ENCODE peak calls at places on chromosomes 12 and 14, in eight cellular contexts. B is aorta; Q is heart right ventricle; P is RWPE2; M is PC-3; D is left lung; Y is CD8-positive, alpha-beta T cell; F is GM12878. A is an unnamed sample.

GRCh38 chr14:45905672-45906071 is 652.7 kb upstream of the MIS18BP1 start:
- ATAC-seq in B (no peak), Q (no peak), P (no peak), M (no peak), D (no peak), Y (no peak), F (no peak), A (no peak)

GRCh38 chr14:73758392-73759182 is 44.4 kb upstream of the PNMA1 start:
- ATAC-seq in B (no peak), Q (no peak), P (peak; percentile 42), M (peak; percentile 19), D (peak; percentile 7), Y (peak; percentile 10), F (peak; percentile 7), A (no peak)

GRCh38 chr14:57352771-57353170 is 37.6 kb upstream of the NAA30 start:
- ATAC-seq in B (no peak), Q (no peak), P (peak; percentile 74), M (no peak), D (no peak), Y (no peak), F (no peak), A (no peak)

GRCh38 chr14:89185919-89186849 is 230.8 kb downstream of the FOXN3 start:
- ATAC-seq in B (peak; percentile 42), Q (peak; percentile 82), P (peak; percentile 97), M (peak; percentile 95), D (no peak), Y (no peak), F (no peak), A (peak; percentile 32)

GRCh38 chr12:94140556-94140955 is 7.8 kb upstream of the PLXNC1 start:
- ATAC-seq in B (no peak), Q (no peak), P (no peak), M (peak; percentile 33), D (peak; percentile 64), Y (peak; percentile 49), F (peak; percentile 83), A (no peak)

GRCh38 chr14:77616133-77616453 is 344 bp downstream of the SPTLC2 start:
- ATAC-seq in B (peak; percentile 16), Q (no peak), P (no peak), M (peak; percentile 7), D (peak; percentile 15), Y (no peak), F (peak; percentile 38), A (no peak)

GRCh38 chr12:53236443-53237111 is 4.6 kb upstream of the RARG start:
- ATAC-seq in B (no peak), Q (no peak), P (no peak), M (no peak), D (no peak), Y (peak; percentile 53), F (peak; percentile 19), A (no peak)

GRCh38 chr12:20704860-20705259 is 9.7 kb downstream of the SLCO1C1 start:
- ATAC-seq in B (no peak), Q (no peak), P (no peak), M (no peak), D (no peak), Y (no peak), F (no peak), A (no peak)

GRCh38 chr12:31664038-31664437 is 4.5 kb downstream of the ETFBKMT start:
- ATAC-seq in B (no peak), Q (no peak), P (no peak), M (no peak), D (no peak), Y (no peak), F (no peak), A (no peak)

GRCh38 chr14:96256420-96256819 is 410 bp downstream of the BDKRB1 start:
- ATAC-seq in B (no peak), Q (no peak), P (peak; percentile 60), M (no peak), D (no peak), Y (no peak), F (no peak), A (peak; percentile 39)

GRCh38 chr12:60935981-60936761 is 1324.0 kb upstream of the USP15 start:
- ATAC-seq in B (no peak), Q (no peak), P (no peak), M (peak; percentile 24), D (no peak), Y (no peak), F (peak; percentile 36), A (no peak)

DNA sequence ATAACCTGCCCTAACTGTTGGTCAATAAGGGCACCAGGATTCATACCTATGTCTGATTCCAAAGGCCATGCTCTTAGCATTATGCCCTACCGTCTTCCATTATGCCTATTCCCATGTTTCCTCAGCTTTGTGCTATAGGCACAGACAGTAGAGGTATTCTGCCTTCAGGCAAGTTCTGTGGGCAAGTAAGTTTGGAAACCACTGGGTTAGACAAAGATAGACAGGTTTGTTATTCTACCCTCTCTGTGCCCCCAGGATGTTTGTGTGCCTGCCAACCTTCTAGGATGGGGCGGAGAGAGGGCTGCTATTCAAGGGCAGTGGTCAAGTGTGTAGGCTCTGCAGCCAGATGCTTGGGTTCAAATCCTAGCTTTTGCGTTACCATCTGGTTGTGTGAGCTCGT is 4.6 kb downstream of the RAPGEF3 start:
- ATAC-seq in B (no peak), Q (no peak), P (peak; percentile 28), M (no peak), D (no peak), Y (no peak), F (no peak), A (no peak)
- H3K4me3 ChIP-seq in B (no peak overlapping the region), Q (peak overlapping the region; percentile 6), P (no peak overlapping the region), M (peak overlapping the region; percentile 9), D (no peak overlapping the region), Y (no peak overlapping the region), F (no peak overlapping the region), A (peak overlapping the region; percentile 72)

GRCh38 chr14:41605550-41606248 is 977 bp upstream of the LRFN5 start:
- ATAC-seq in B (peak; percentile 27), Q (peak; percentile 20), P (peak; percentile 6), M (no peak), D (peak; percentile 38), Y (no peak), F (no peak), A (peak; percentile 19)
- H3K4me3 ChIP-seq in B (peak overlapping the region; percentile 67), Q (peak overlapping the region; percentile 55), P (no peak overlapping the region), M (no peak overlapping the region), D (peak overlapping the region; percentile 36), Y (peak overlapping the region; percentile 29), F (no peak overlapping the region), A (peak overlapping the region; percentile 71)

GRCh38 chr12:120719072-120719471 is 6.6 kb upstream of the ACADS start:
- ATAC-seq in B (no peak), Q (no peak), P (no peak), M (no peak), D (no peak), Y (no peak), F (peak; percentile 77), A (no peak)
- H3K4me3 ChIP-seq in B (no peak overlapping the region), Q (no peak overlapping the region), P (no peak overlapping the region), M (no peak overlapping the region), D (no peak overlapping the region), Y (no peak overlapping the region), F (no peak overlapping the region), A (no peak overlapping the region)

GRCh38 chr12:67338426-67338825 is 69.3 kb downstream of the CAND1 start:
- ATAC-seq in B (no peak), Q (no peak), P (no peak), M (no peak), D (no peak), Y (no peak), F (no peak), A (no peak)

GRCh38 chr12:67339530-67339929 is 70.4 kb downstream of the CAND1 start:
- ATAC-seq in B (no peak), Q (no peak), P (no peak), M (no peak), D (no peak), Y (no peak), F (no peak), A (no peak)

GRCh38 chr12:67331123-67331522 is 62.0 kb downstream of the CAND1 start:
- ATAC-seq in B (no peak), Q (no peak), P (no peak), M (no peak), D (no peak), Y (no peak), F (peak; percentile 57), A (no peak)

GRCh38 chr12:67331828-67332227 is 62.7 kb downstream of the CAND1 start:
- ATAC-seq in B (no peak), Q (no peak), P (no peak), M (no peak), D (no peak), Y (no peak), F (no peak), A (no peak)

GRCh38 chr12:67333649-67334048 is 64.5 kb downstream of the CAND1 start:
- ATAC-seq in B (no peak), Q (no peak), P (no peak), M (no peak), D (no peak), Y (no peak), F (no peak), A (no peak)
- H3K4me3 ChIP-seq in B (no peak overlapping the region), Q (no peak overlapping the region), P (no peak overlapping the region), M (no peak overlapping the region), D (no peak overlapping the region), Y (no peak overlapping the region), F (no peak overlapping the region), A (no peak overlapping the region)

GRCh38 chr14:69715725-69716482 is 51.0 kb upstream of the SRSF5 start:
- ATAC-seq in B (peak; percentile 75), Q (peak; percentile 58), P (peak; percentile 51), M (no peak), D (peak; percentile 2), Y (peak; percentile 29), F (no peak), A (peak; percentile 76)
- H3K4me3 ChIP-seq in B (no peak overlapping the region), Q (no peak overlapping the region), P (no peak overlapping the region), M (no peak overlapping the region), D (no peak overlapping the region), Y (no peak overlapping the region), F (no peak overlapping the region), A (no peak overlapping the region)

GRCh38 chr14:24398298-24398942 is 383 bp upstream of the NYNRIN start:
- ATAC-seq in B (peak; percentile 53), Q (peak; percentile 82), P (no peak), M (no peak), D (peak; percentile 27), Y (no peak), F (no peak), A (peak; percentile 22)

GRCh38 chr14:24397639-24398297 is 1.0 kb upstream of the NYNRIN start:
- ATAC-seq in B (no peak), Q (peak; percentile 5), P (no peak), M (no peak), D (no peak), Y (no peak), F (no peak), A (no peak)

GRCh38 chr14:24401810-24402702 is 3.3 kb downstream of the NYNRIN start:
- ATAC-seq in B (no peak), Q (no peak), P (no peak), M (no peak), D (no peak), Y (no peak), F (no peak), A (no peak)

GRCh38 chr14:24398943-24399801 is at the start of gene NYNRIN:
- ATAC-seq in B (peak; percentile 79), Q (peak; percentile 87), P (peak; percentile 43), M (peak; percentile 48), D (peak; percentile 78), Y (peak; percentile 90), F (peak; percentile 43), A (peak; percentile 85)

GRCh38 chr14:24399981-24400718 is 1.3 kb downstream of the NYNRIN start:
- ATAC-seq in B (no peak), Q (no peak), P (no peak), M (no peak), D (no peak), Y (no peak), F (no peak), A (no peak)
- H3K4me3 ChIP-seq in B (no peak overlapping the region), Q (peak overlapping the region; percentile 79), P (no peak overlapping the region), M (no peak overlapping the region), D (peak overlapping the region; percentile 61), Y (no peak overlapping the region), F (no peak overlapping the region), A (peak overlapping the region; percentile 80)

GRCh38 chr12:122852336-122853275 is 17.3 kb downstream of the HIP1R start:
- ATAC-seq in B (peak; percentile 55), Q (peak; percentile 24), P (peak; percentile 24), M (peak; percentile 47), D (no peak), Y (no peak), F (no peak), A (peak; percentile 9)
- H3K4me3 ChIP-seq in B (no peak overlapping the region), Q (no peak overlapping the region), P (no peak overlapping the region), M (no peak overlapping the region), D (no peak overlapping the region), Y (no peak overlapping the region), F (no peak overlapping the region), A (no peak overlapping the region)